ENCODE peak calls at places on chromosomes 5 and 9, in seven cellular contexts. W is natural killer cell treated with Interleukin-12 subunit alpha and Interleukin-12 subunit beta and Interleukin-15 and Interleukin-18, amount 100 ng/mL, for 72 hours; F is SK-MEL-5; I is GM13976; T is activated T-cell treated with anti-CD3 and anti-CD28 coated beads, Interleukin-2, amount 50 U/mL, for 72 hours; G is NCI-H1694; R is Karpas-422. J is an unnamed sample.

GRCh38 chr5:133205649-133206048 is 153.8 kb downstream of the HSPA4 start:
- DNase-seq in G (no peak), I (no peak), W (no peak), T (no peak), F (no peak), R (no peak), J (peak; percentile 6)

GRCh38 chr9:18721267-18722079 is 247.5 kb downstream of the ADAMTSL1 start:
- DNase-seq in R (no peak), F (no peak), I (no peak), T (no peak), G (no peak), W (no peak), J (peak; percentile 52)

GRCh38 chr5:82620957-82621600 is 342.9 kb upstream of the RPS23 start:
- DNase-seq in W (no peak), F (peak; percentile 70), T (no peak), R (no peak), G (no peak), I (no peak), J (peak; percentile 30)

GRCh38 chr5:170302729-170303501 is 5.3 kb upstream of the LCP2 start:
- DNase-seq in T (peak; percentile 51), G (no peak), W (no peak), I (peak; percentile 89), R (peak; percentile 75), F (no peak), J (no peak)

GRCh38 chr9:27078685-27079084 is 30.3 kb upstream of the TEK start:
- DNase-seq in T (no peak), I (no peak), G (no peak), W (no peak), R (no peak), F (no peak), J (no peak)

GRCh38 chr5:109619024-109619460 is 70.7 kb upstream of the MAN2A1 start:
- DNase-seq in F (no peak), G (no peak), R (no peak), W (no peak), I (no peak), T (no peak), J (no peak)

GRCh38 chr5:32534056-32534455 is 51.3 kb upstream of the SUB1 start:
- DNase-seq in W (no peak), G (no peak), F (no peak), I (no peak), R (no peak), T (no peak), J (peak; percentile 53)

GRCh38 chr9:12730952-12731351 is 37.8 kb downstream of the TYRP1 start:
- DNase-seq in R (no peak), I (no peak), G (no peak), F (no peak), T (no peak), W (no peak), J (no peak)

GRCh38 chr5:142670811-142671210 is 15.1 kb downstream of the FGF1 start:
- DNase-seq in I (no peak), F (no peak), W (no peak), T (no peak), R (no peak), G (no peak), J (peak; percentile 24)

GRCh38 chr5:134463176-134463720 is 51.6 kb upstream of the CDKN2AIPNL start:
- DNase-seq in F (no peak), W (no peak), T (no peak), G (no peak), R (no peak), I (peak; percentile 9), J (no peak)

GRCh38 chr5:61881821-61882220 is 424.2 kb upstream of the KIF2A start:
- DNase-seq in G (no peak), W (no peak), F (peak; percentile 6), T (no peak), I (no peak), R (no peak), J (peak; percentile 43)

GRCh38 chr9:90086076-90086475 is 481.3 kb downstream of the GADD45G start:
- DNase-seq in F (no peak), W (no peak), I (no peak), R (peak; percentile 43), T (no peak), G (peak; percentile 58), J (no peak)

GRCh38 chr5:125950012-125950411 is 473.2 kb upstream of the GRAMD2B start:
- DNase-seq in F (no peak), T (no peak), R (no peak), W (no peak), I (no peak), G (no peak), J (no peak)

GRCh38 chr5:147085409-147085808 is 149.4 kb upstream of the STK32A start:
- DNase-seq in G (no peak), I (no peak), F (no peak), R (no peak), T (no peak), W (no peak), J (no peak)